ENCODE peak calls at places on chromosomes 16 and 17, in ten cellular contexts. H, O, N, M, L, Q, Y, F, T and P are unnamed samples.

GRCh38 chr17:77942111-77942988 is 16.2 kb upstream of the TNRC6C start:
- DNase-seq in H (no peak), O (no peak), N (no peak), M (no peak), L (no peak), Q (no peak), Y (no peak), F (no peak), T (no peak), P (no peak)

GRCh38 chr17:15263206-15263579 is 1.9 kb downstream of the PMP22 start:
- DNase-seq in H (peak; percentile 85), O (no peak), N (peak; percentile 84), M (peak; percentile 90), L (peak; percentile 74), Q (no peak), Y (no peak), F (no peak), T (no peak), P (no peak)

GRCh38 chr17:50835563-50836231 is at the start of gene WFIKKN2:
- DNase-seq in H (no peak), O (no peak), N (no peak), M (no peak), L (no peak), Q (no peak), Y (no peak), F (no peak), T (no peak), P (no peak)

GRCh38 chr17:67221062-67221998 is 23.7 kb downstream of the HELZ start:
- DNase-seq in H (peak; percentile 43), O (peak; percentile 42), N (peak; percentile 69), M (peak; percentile 51), L (peak; percentile 19), Q (no peak), Y (no peak), F (no peak), T (peak; percentile 34), P (peak; percentile 88)

GRCh38 chr16:84182104-84182503 is 4.8 kb downstream of the TAF1C start:
- DNase-seq in H (no peak), O (no peak), N (no peak), M (no peak), L (no peak), Q (no peak), Y (no peak), F (no peak), T (no peak), P (no peak)

GRCh38 chr16:84090212-84090611 is 26.5 kb downstream of the MBTPS1 start:
- DNase-seq in H (no peak), O (no peak), N (no peak), M (no peak), L (no peak), Q (no peak), Y (no peak), F (no peak), T (peak; percentile 9), P (no peak)

GRCh38 chr17:20997711-20998570 is 44.9 kb downstream of the USP22 start:
- DNase-seq in H (peak; percentile 25), O (no peak), N (no peak), M (no peak), L (no peak), Q (no peak), Y (no peak), F (no peak), T (no peak), P (no peak)

GRCh38 chr16:56480776-56481467 is 29.6 kb downstream of the OGFOD1 start:
- DNase-seq in H (no peak), O (no peak), N (no peak), M (no peak), L (no peak), Q (no peak), Y (no peak), F (no peak), T (no peak), P (no peak)

GRCh38 chr17:10136258-10136981 is 62.0 kb downstream of the GAS7 start:
- DNase-seq in H (no peak), O (no peak), N (no peak), M (no peak), L (no peak), Q (no peak), Y (no peak), F (no peak), T (no peak), P (no peak)

GRCh38 chr17:17732892-17733670 is 51.8 kb downstream of the RAI1 start:
- DNase-seq in H (peak; percentile 82), O (no peak), N (peak; percentile 59), M (peak; percentile 72), L (no peak), Q (no peak), Y (no peak), F (no peak), T (no peak), P (no peak)

GRCh38 chr16:47851026-47851610 is 304.7 kb downstream of the ABCC12 start:
- DNase-seq in H (peak; percentile 6), O (no peak), N (no peak), M (no peak), L (no peak), Q (no peak), Y (no peak), F (no peak), T (no peak), P (no peak)

GRCh38 chr16:85602831-85603755 is 10.0 kb upstream of the GSE1 start:
- DNase-seq in H (no peak), O (no peak), N (no peak), M (no peak), L (no peak), Q (no peak), Y (no peak), F (no peak), T (peak; percentile 66), P (no peak)

GRCh38 chr16:89670496-89671431 is 13.1 kb downstream of the SPATA33 start:
- DNase-seq in H (peak; percentile 43), O (no peak), N (no peak), M (no peak), L (no peak), Q (no peak), Y (no peak), F (no peak), T (no peak), P (peak; percentile 16)

GRCh38 chr17:77282524-77283515 is 142.1 kb downstream of the SEC14L1 start:
- DNase-seq in H (peak; percentile 32), O (no peak), N (peak; percentile 72), M (no peak), L (peak; percentile 30), Q (no peak), Y (no peak), F (no peak), T (no peak), P (no peak)

GRCh38 chr17:69728816-69729215 is 314.3 kb downstream of the MAP2K6 start:
- DNase-seq in H (no peak), O (no peak), N (no peak), M (no peak), L (no peak), Q (no peak), Y (no peak), F (no peak), T (no peak), P (no peak)

GRCh38 chr16:31071861-31072260 is 2.2 kb downstream of the ZNF668 start:
- DNase-seq in H (peak; percentile 68), O (no peak), N (no peak), M (peak; percentile 45), L (no peak), Q (peak; percentile 92), Y (no peak), F (no peak), T (no peak), P (no peak)

GRCh38 chr17:3818786-3819185 is 17.8 kb upstream of the ITGAE start:
- DNase-seq in H (no peak), O (no peak), N (no peak), M (no peak), L (no peak), Q (no peak), Y (no peak), F (no peak), T (no peak), P (no peak)